ENCODE peak calls at places on chromosomes 16 and 17, in five cellular contexts. C is A549, F is suprapubic skin, M is stomach, L is ovary. P is an unnamed sample.

GRCh38 chr17:5532581-5532980 is 46.2 kb downstream of the MIS12 start:
- DNase-seq in C (no peak), F (no peak), M (no peak), L (no peak), P (no peak)

GRCh38 chr17:63937319-63937718 is 5.2 kb upstream of the CD79B start:
- DNase-seq in C (no peak), F (no peak), M (no peak), L (no peak), P (no peak)

GRCh38 chr16:70706948-70707465 is 21.2 kb upstream of the MTSS2 start:
- DNase-seq in C (peak), F (no peak), M (no peak), L (peak), P (peak)

GRCh38 chr17:16406742-16407674 is 8.4 kb upstream of the TRPV2 start:
- DNase-seq in C (peak), F (no peak), M (no peak), L (peak), P (peak)

GRCh38 chr16:67729636-67730248 is 10.6 kb upstream of the GFOD2 start:
- DNase-seq in C (no peak), F (no peak), M (no peak), L (no peak), P (no peak)

GRCh38 chr17:81230043-81230820 is 7.5 kb upstream of the CEP131 start:
- DNase-seq in C (peak), F (no peak), M (no peak), L (no peak), P (no peak)

GRCh38 chr16:66581246-66581952 is 2.1 kb downstream of the CMTM2 start:
- DNase-seq in C (no peak), F (no peak), M (no peak), L (no peak), P (no peak)

GRCh38 chr16:22070361-22071351 is 21.7 kb upstream of the VWA3A start:
- DNase-seq in C (no peak), F (no peak), M (peak), L (peak), P (peak)

GRCh38 chr17:65374966-65375365 is 186.5 kb downstream of the AXIN2 start:
- DNase-seq in C (no peak), F (no peak), M (peak), L (no peak), P (no peak)

GRCh38 chr17:28394717-28395116 is 11.3 kb downstream of the SLC46A1 start:
- DNase-seq in C (no peak), F (no peak), M (no peak), L (no peak), P (no peak)

GRCh38 chr17:79160980-79161621 is 86.5 kb downstream of the ENGASE start:
- DNase-seq in C (no peak), F (no peak), M (no peak), L (no peak), P (no peak)

GRCh38 chr17:19769946-19770652 is 22.0 kb upstream of the ALDH3A1 start:
- DNase-seq in C (no peak), F (no peak), M (no peak), L (no peak), P (no peak)

GRCh38 chr17:80910043-80910442 is 81.6 kb upstream of the CHMP6 start:
- DNase-seq in C (no peak), F (no peak), M (no peak), L (no peak), P (no peak)

GRCh38 chr17:82243648-82244412 is 15.0 kb downstream of the SLC16A3 start:
- DNase-seq in C (no peak), F (no peak), M (no peak), L (no peak), P (no peak)

GRCh38 chr17:1039119-1039507 is 42.2 kb downstream of the TIMM22 start:
- DNase-seq in C (no peak), F (no peak), M (no peak), L (peak), P (no peak)

GRCh38 chr17:28505986-28506665 is at the start of gene FOXN1:
- DNase-seq in C (no peak), F (no peak), M (no peak), L (no peak), P (no peak)

GRCh38 chr16:89687092-89687940 is 827 bp downstream of the CDK10 start:
- DNase-seq in C (peak), F (no peak), M (peak), L (no peak), P (no peak)

GRCh38 chr17:82003411-82004381 is 19.0 kb downstream of the CENPX start:
- DNase-seq in C (peak), F (peak), M (no peak), L (peak), P (peak)

GRCh38 chr16:7055443-7055842 is 277.2 kb upstream of the RBFOX1 start:
- DNase-seq in C (no peak), F (no peak), M (no peak), L (no peak), P (no peak)

GRCh38 chr16:85947511-85948509 is 48.8 kb downstream of the IRF8 start:
- DNase-seq in C (no peak), F (no peak), M (peak), L (no peak), P (no peak)

GRCh38 chr17:13835151-13835550 is 233.4 kb upstream of the HS3ST3A1 start:
- DNase-seq in C (no peak), F (no peak), M (no peak), L (no peak), P (no peak)

GRCh38 chr17:74212913-74213791 is at the start of gene TTYH2:
- DNase-seq in C (peak), F (peak), M (peak), L (peak), P (peak)
- H3K27ac ChIP-seq in C (peak), F (peak), M (peak), L (no peak), P (peak)

GRCh38 chr17:58219007-58219788 is at the start of gene MKS1:
- DNase-seq in C (peak), F (peak), M (peak), L (peak), P (peak)
- TF ChIP-seq POLR2A in C (peak), F (peak), M (no peak), L (peak), P (peak)

DNA sequence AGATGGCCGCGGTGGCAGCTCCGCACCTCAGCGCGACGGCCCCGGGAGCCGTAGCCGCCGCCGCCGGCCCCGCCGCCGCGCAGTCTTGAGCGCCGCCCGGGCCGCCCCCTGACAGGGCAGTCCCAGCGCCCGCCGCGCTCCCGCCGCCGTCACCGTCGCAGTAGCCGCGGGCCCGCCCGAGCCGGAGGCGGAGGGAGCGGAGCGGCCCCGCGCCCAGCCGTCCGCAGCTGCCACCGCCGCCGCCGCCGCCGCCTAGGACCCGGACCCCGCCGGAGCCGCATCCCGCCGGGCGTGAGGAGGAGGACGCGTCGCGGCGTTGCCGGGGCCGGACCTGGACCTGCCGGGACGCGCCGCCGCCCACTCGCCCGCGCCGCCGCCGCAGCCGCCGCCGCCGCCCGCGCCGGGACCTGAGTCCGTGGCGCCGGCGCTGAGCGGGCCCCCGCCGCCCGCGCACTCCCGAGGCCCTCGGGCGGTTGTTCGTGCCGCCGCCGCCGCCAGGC is 263 bp downstream of the TNRC6C start:
- DNase-seq in C (peak), F (no peak), M (no peak), L (no peak), P (no peak)
- H3K27ac ChIP-seq in C (peak), F (peak), M (peak), L (peak), P (peak)

GRCh38 chr16:57688487-57688986 is 6.1 kb upstream of the DRC7 start:
- DNase-seq in C (no peak), F (no peak), M (no peak), L (no peak), P (peak)

GRCh38 chr16:57690782-57691471 is 3.7 kb upstream of the DRC7 start:
- DNase-seq in C (no peak), F (peak), M (no peak), L (no peak), P (no peak)

GRCh38 chr16:57692636-57693035 is 2.0 kb upstream of the DRC7 start:
- DNase-seq in C (no peak), F (no peak), M (no peak), L (no peak), P (no peak)

GRCh38 chr16:57688987-57689771 is 5.4 kb upstream of the DRC7 start:
- DNase-seq in C (no peak), F (no peak), M (peak), L (no peak), P (no peak)

GRCh38 chr16:57689772-57690558 is 4.6 kb upstream of the DRC7 start:
- DNase-seq in C (no peak), F (peak), M (no peak), L (peak), P (peak)
- TF ChIP-seq POLR2A in C (no peak), F (no peak), M (no peak), L (no peak), P (no peak)

DNA sequence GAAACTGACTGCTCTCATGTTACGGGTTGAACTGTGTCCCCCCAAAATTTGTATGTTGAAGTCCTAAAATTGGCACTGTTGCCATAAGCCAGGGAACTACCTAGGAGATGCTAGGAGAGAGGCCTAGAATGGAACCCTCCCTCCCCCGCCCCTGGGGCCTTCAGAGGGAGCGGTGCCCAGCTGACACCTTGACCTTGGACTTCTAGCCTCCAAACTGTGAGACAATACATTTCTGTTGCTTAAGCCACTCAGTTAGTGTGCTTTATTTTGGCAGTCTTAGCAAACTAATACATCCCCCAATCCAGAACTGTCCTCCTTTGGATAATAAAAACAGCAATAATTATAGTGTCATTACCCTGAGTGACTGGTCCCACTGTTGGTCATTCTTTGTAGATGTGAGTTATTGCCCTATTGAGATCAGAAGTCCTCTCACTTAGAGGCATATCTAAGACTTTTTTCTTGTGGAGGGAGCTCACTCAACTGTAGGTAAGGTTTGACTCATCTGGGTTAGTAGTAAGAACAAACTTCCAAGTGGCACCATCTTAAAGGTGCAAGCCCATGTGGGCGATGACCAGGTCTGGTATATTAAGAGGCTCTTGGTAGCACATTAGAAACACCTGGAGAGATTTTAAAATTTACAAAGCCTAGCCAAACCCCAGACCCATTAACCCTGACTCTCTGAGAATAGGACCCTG is 93.0 kb upstream of the HLF start:
- DNase-seq in C (no peak), F (no peak), M (no peak), L (no peak), P (no peak)
- H3K27ac ChIP-seq in C (no peak), F (no peak), M (no peak), L (no peak), P (no peak)

DNA sequence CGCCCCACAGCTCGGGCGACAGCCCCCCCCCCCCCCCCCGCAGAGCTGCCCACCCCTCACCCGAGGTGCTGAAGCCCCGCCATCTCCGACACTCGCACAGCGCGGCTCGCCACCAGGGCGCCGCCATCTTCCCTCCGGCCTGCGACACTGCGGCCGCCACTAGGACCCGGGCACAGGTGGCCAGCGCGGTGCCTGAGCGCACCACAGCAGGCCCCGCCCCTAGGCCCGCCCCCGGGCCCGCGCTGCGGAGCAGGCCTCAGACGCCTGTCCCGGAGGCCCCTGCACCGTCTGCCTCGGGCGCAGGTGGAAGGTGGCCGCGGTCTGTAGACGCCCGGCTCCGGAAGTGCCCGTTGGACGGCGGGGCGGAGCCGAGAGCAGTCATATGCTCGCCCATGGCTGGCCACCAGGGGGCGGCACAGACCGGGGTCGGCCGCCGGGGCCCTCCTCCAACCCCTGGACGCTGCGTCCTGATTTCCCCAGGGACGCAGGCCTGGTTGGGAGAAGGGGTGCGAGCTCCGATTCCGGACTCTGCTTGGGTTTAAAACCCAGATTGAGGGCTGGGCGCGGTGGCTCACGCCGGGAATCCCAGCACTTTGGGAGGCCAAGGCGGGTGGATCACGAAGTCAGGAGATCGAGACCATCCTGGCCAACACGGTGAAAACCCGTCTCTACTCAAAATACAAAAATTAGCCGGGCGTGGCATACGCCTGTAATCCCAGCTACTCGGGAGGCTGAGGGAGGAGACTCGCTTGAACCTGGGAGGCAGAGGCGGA is at the start of gene MRPL38:
- DNase-seq in C (peak), F (peak), M (peak), L (peak), P (peak)
- TF ChIP-seq POLR2A in C (peak), F (no peak), M (no peak), L (peak), P (peak)

GRCh38 chr16:27489906-27490305 is 59.8 kb downstream of the GTF3C1 start:
- DNase-seq in C (no peak), F (no peak), M (no peak), L (no peak), P (no peak)
- H3K27ac ChIP-seq in C (no peak), F (no peak), M (no peak), L (no peak), P (no peak)

DNA sequence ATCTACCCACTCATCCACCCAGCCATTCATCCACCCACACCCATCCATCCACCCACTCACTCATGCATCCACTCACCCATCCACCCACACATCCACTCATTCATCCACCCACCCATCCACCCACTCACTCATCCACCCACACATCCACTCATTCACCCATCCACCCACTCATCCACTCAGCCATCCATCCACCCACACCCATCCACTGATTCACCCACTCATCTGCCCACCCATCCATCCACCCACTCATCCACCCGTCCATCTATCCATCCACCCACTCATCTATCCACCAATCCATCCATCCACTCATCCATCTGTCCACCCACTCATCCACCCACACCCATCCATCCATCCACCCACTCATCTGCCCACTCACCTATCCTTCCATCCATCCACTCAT is 17.3 kb downstream of the NATD1 start:
- DNase-seq in C (no peak), F (no peak), M (no peak), L (no peak), P (no peak)
- TF ChIP-seq POLR2A in C (no peak), F (no peak), M (no peak), L (no peak), P (no peak)

P was measured in uterus.